ENCODE peak calls at places on chromosomes 3 and 15, in four cellular contexts. C is GM12891, G is A549, H is GM04504. O is an unnamed sample.

GRCh38 chr3:494190-494589 is 297.6 kb downstream of the CHL1 start:
- DNase-seq in C (no peak), G (no peak), H (no peak), O (no peak)

GRCh38 chr3:1929788-1930414 is 168.8 kb upstream of the CNTN4 start:
- DNase-seq in C (no peak), G (no peak), H (no peak), O (no peak)

GRCh38 chr3:133038731-133039398 is 674 bp downstream of the TMEM108 start:
- DNase-seq in C (peak; percentile 24), G (no peak), H (no peak), O (no peak)

GRCh38 chr15:49624046-49624445 is 3.2 kb downstream of the DTWD1 start:
- DNase-seq in C (no peak), G (no peak), H (peak; percentile 87), O (no peak)

GRCh38 chr3:58009026-58009748 is 965 bp downstream of the FLNB start:
- DNase-seq in C (peak; percentile 49), G (no peak), H (no peak), O (no peak)

GRCh38 chr3:13277860-13278531 is 142.1 kb downstream of the NUP210 start:
- DNase-seq in C (no peak), G (no peak), H (no peak), O (no peak)

GRCh38 chr15:67542192-67542461 is 376 bp upstream of the MAP2K5 start:
- DNase-seq in C (no peak), G (no peak), H (no peak), O (no peak)

GRCh38 chr3:18797378-18797777 is 350.9 kb upstream of the KCNH8 start:
- DNase-seq in C (no peak), G (no peak), H (no peak), O (no peak)

GRCh38 chr15:83206971-83207621 is 527 bp downstream of the HDGFL3 start:
- DNase-seq in C (peak; percentile 44), G (peak; percentile 58), H (no peak), O (no peak)

GRCh38 chr15:67824900-67825879 is at the start of gene SKOR1:
- DNase-seq in C (no peak), G (no peak), H (no peak), O (no peak)

O was measured in kidney epithelial cell.